ENCODE peak calls at places on chromosomes 4 and X, in ten cellular contexts. J is posterior cingulate gyrus; E is EL; B is amniotic stem cell; W is kidney epithelial cell; S is activated CD4-positive, alpha-beta T cell treated with anti-CD3 and anti-CD28 coated beads, Interleukin-2, amount 10 ng/mL, durations not matched to agents 7 days and 5 days; Z is stimulated activated CD4-positive, alpha-beta T cell treated with anti-CD3 and anti-CD28 coated beads, Interleukin-15, amount 100 ng/mL, for 1 hour; U is brain pericyte; O is CD4-positive, alpha-beta T cell; R is HCT116. P is an unnamed sample.

GRCh38 chrX:82556588-82556987 is 951.5 kb upstream of the POU3F4 start:
- DNase-seq in J (no peak), E (no peak), B (no peak), W (no peak), S (no peak), Z (no peak), U (no peak), O (no peak), R (no peak), P (no peak)

GRCh38 chr4:13525606-13526281 is 18.6 kb downstream of the NKX3-2 start:
- DNase-seq in J (no peak), E (no peak), B (no peak), W (no peak), S (no peak), Z (no peak), U (no peak), O (no peak), R (no peak), P (no peak)

GRCh38 chrX:23742174-23742692 is 843 bp downstream of the ACOT9 start:
- DNase-seq in J (no peak), E (peak), B (peak), W (peak), S (peak), Z (no peak), U (peak), O (no peak), R (no peak), P (peak)

GRCh38 chr4:87716350-87717041 is 66.4 kb downstream of the DMP1 start:
- DNase-seq in J (no peak), E (no peak), B (no peak), W (no peak), S (no peak), Z (no peak), U (no peak), O (no peak), R (no peak), P (no peak)

GRCh38 chr4:123832173-123833026 is 435.8 kb downstream of the SPRY1 start:
- DNase-seq in J (no peak), E (peak), B (peak), W (peak), S (no peak), Z (no peak), U (peak), O (no peak), R (no peak), P (peak)

GRCh38 chrX:2650865-2651264 is 40.2 kb upstream of the CD99 start:
- DNase-seq in J (no peak), E (no peak), B (no peak), W (no peak), S (no peak), Z (no peak), U (no peak), O (no peak), R (no peak), P (no peak)

GRCh38 chr4:81454498-81454897 is 17.2 kb downstream of the RASGEF1B start:
- DNase-seq in J (no peak), E (no peak), B (no peak), W (no peak), S (peak), Z (no peak), U (no peak), O (no peak), R (no peak), P (no peak)

GRCh38 chrX:64394874-64395567 is at the start of gene MTMR8:
- DNase-seq in J (peak), E (peak), B (no peak), W (peak), S (peak), Z (peak), U (peak), O (peak), R (peak), P (no peak)

GRCh38 chrX:95505721-95506120 is 1178.9 kb upstream of the DIAPH2 start:
- DNase-seq in J (no peak), E (no peak), B (no peak), W (no peak), S (no peak), Z (no peak), U (no peak), O (no peak), R (no peak), P (no peak)

GRCh38 chrX:23434356-23434884 is 99.8 kb downstream of the PTCHD1 start:
- DNase-seq in J (no peak), E (peak), B (no peak), W (no peak), S (no peak), Z (no peak), U (no peak), O (no peak), R (no peak), P (peak)

GRCh38 chrX:125402807-125403206 is 83.1 kb downstream of the TEX13C start:
- DNase-seq in J (no peak), E (no peak), B (no peak), W (no peak), S (no peak), Z (no peak), U (no peak), O (no peak), R (no peak), P (no peak)

GRCh38 chrX:104419211-104419610 is 146.8 kb upstream of the IL1RAPL2 start:
- DNase-seq in J (no peak), E (peak), B (no peak), W (no peak), S (no peak), Z (no peak), U (no peak), O (no peak), R (no peak), P (no peak)

GRCh38 chr4:181854142-181854541 is 389.1 kb upstream of the TENM3 start:
- DNase-seq in J (no peak), E (peak), B (no peak), W (no peak), S (no peak), Z (no peak), U (no peak), O (no peak), R (no peak), P (no peak)

GRCh38 chrX:39174761-39175417 is 373.6 kb downstream of the MID1IP1 start:
- DNase-seq in J (no peak), E (no peak), B (no peak), W (no peak), S (peak), Z (no peak), U (no peak), O (no peak), R (no peak), P (no peak)

GRCh38 chr4:57270350-57270749 is 160.2 kb upstream of the IGFBP7 start:
- DNase-seq in J (no peak), E (no peak), B (no peak), W (no peak), S (no peak), Z (no peak), U (no peak), O (no peak), R (no peak), P (no peak)

GRCh38 chr4:74370912-74371311 is 6.0 kb downstream of the EREG start:
- DNase-seq in J (peak), E (peak), B (peak), W (no peak), S (peak), Z (no peak), U (no peak), O (no peak), R (peak), P (peak)

GRCh38 chr4:178836865-178837264 is 1394.6 kb upstream of the AGA start:
- DNase-seq in J (no peak), E (no peak), B (no peak), W (no peak), S (no peak), Z (no peak), U (no peak), O (no peak), R (no peak), P (no peak)

GRCh38 chrX:134025986-134026731 is 40.8 kb upstream of the GPC3 start:
- DNase-seq in J (no peak), E (no peak), B (no peak), W (no peak), S (no peak), Z (no peak), U (no peak), O (no peak), R (no peak), P (no peak)

GRCh38 chrX:2967998-2968909 is 38.1 kb upstream of the ARSH start:
- DNase-seq in J (peak), E (peak), B (peak), W (no peak), S (peak), Z (no peak), U (no peak), O (no peak), R (no peak), P (peak)

GRCh38 chrX:47321978-47322377 is 48.4 kb upstream of the ZNF157 start:
- DNase-seq in J (no peak), E (no peak), B (no peak), W (no peak), S (no peak), Z (no peak), U (no peak), O (no peak), R (no peak), P (no peak)

GRCh38 chr4:25863347-25863784 is 578 bp upstream of the SEL1L3 start:
- DNase-seq in J (no peak), E (no peak), B (no peak), W (no peak), S (no peak), Z (no peak), U (no peak), O (no peak), R (no peak), P (no peak)

GRCh38 chrX:41824551-41824950 is 98.8 kb downstream of the CASK start:
- DNase-seq in J (no peak), E (peak), B (no peak), W (no peak), S (no peak), Z (no peak), U (no peak), O (no peak), R (peak), P (no peak)

GRCh38 chr4:137755033-137755471 is 222.8 kb upstream of the PCDH18 start:
- DNase-seq in J (no peak), E (peak), B (peak), W (peak), S (no peak), Z (no peak), U (no peak), O (no peak), R (peak), P (peak)

GRCh38 chr4:114417214-114417613 is 181.4 kb upstream of the UGT8 start:
- DNase-seq in J (no peak), E (no peak), B (no peak), W (no peak), S (no peak), Z (no peak), U (no peak), O (no peak), R (peak), P (no peak)

GRCh38 chr4:6568689-6569332 is 6.2 kb upstream of the MAN2B2 start:
- DNase-seq in J (no peak), E (peak), B (no peak), W (no peak), S (no peak), Z (no peak), U (no peak), O (no peak), R (peak), P (peak)

GRCh38 chr4:183447646-183448045 is 3.2 kb downstream of the CDKN2AIP start:
- DNase-seq in J (no peak), E (no peak), B (no peak), W (no peak), S (no peak), Z (no peak), U (no peak), O (no peak), R (no peak), P (no peak)

GRCh38 chrX:71111141-71111843 is at the start of gene IL2RG:
- DNase-seq in J (no peak), E (no peak), B (no peak), W (no peak), S (peak), Z (peak), U (no peak), O (peak), R (no peak), P (no peak)

GRCh38 chrX:29254515-29254914 is 667.3 kb downstream of the IL1RAPL1 start:
- DNase-seq in J (no peak), E (no peak), B (no peak), W (no peak), S (no peak), Z (no peak), U (no peak), O (no peak), R (no peak), P (no peak)

GRCh38 chr4:111960241-111960667 is 185.0 kb upstream of the FAM241A start:
- DNase-seq in J (no peak), E (peak), B (no peak), W (no peak), S (no peak), Z (no peak), U (no peak), O (no peak), R (peak), P (peak)